ENCODE peak calls at places on chromosomes 2 and 18, in four cellular contexts. Z is progenitor cell of endocrine pancreas, X is kidney, M is heart right ventricle. H is an unnamed sample.

GRCh38 chr2:236644067-236644466 is 74.4 kb downstream of the ACKR3 start:
- DNase-seq in Z (no peak), X (peak), M (no peak), H (no peak)

GRCh38 chr2:151325696-151326095 is 31.7 kb upstream of the TNFAIP6 start:
- DNase-seq in Z (no peak), X (no peak), M (no peak), H (no peak)

GRCh38 chr2:17573085-17573805 is 32.7 kb downstream of the VSNL1 start:
- DNase-seq in Z (no peak), X (no peak), M (no peak), H (no peak)

GRCh38 chr2:172380436-172381274 is 46.7 kb upstream of the ITGA6 start:
- DNase-seq in Z (no peak), X (no peak), M (no peak), H (peak)

GRCh38 chr2:145126146-145126545 is 606.2 kb upstream of the ZEB2 start:
- DNase-seq in Z (no peak), X (no peak), M (no peak), H (no peak)

GRCh38 chr2:44817256-44817655 is 124.2 kb upstream of the SIX3 start:
- DNase-seq in Z (no peak), X (no peak), M (no peak), H (no peak)

GRCh38 chr18:23693849-23694248 is 4.6 kb downstream of the LAMA3 start:
- DNase-seq in Z (no peak), X (no peak), M (no peak), H (no peak)

GRCh38 chr2:235002198-235003095 is 50.6 kb downstream of the SH3BP4 start:
- DNase-seq in Z (no peak), X (no peak), M (no peak), H (no peak)

GRCh38 chr2:148048475-148049221 is 27.8 kb downstream of the MBD5 start:
- DNase-seq in Z (no peak), X (no peak), M (no peak), H (no peak)

GRCh38 chr2:40034198-40034597 is 255.1 kb upstream of the THUMPD2 start:
- DNase-seq in Z (no peak), X (no peak), M (no peak), H (no peak)

GRCh38 chr2:28544915-28545589 is 49.2 kb downstream of the PLB1 start:
- DNase-seq in Z (no peak), X (no peak), M (no peak), H (no peak)

GRCh38 chr18:79956276-79956675 is 4.8 kb upstream of the SLC66A2 start:
- DNase-seq in Z (no peak), X (no peak), M (no peak), H (no peak)

GRCh38 chr2:56102866-56103265 is 80.9 kb upstream of the CCDC85A start:
- DNase-seq in Z (no peak), X (no peak), M (no peak), H (no peak)

GRCh38 chr2:239958366-239958765 is 66.8 kb downstream of the NDUFA10 start:
- DNase-seq in Z (no peak), X (peak), M (no peak), H (no peak)

GRCh38 chr2:234945339-234945895 is 6.4 kb upstream of the SH3BP4 start:
- DNase-seq in Z (no peak), X (no peak), M (no peak), H (no peak)

GRCh38 chr18:50790956-50791355 is 28.9 kb downstream of the MRO start:
- DNase-seq in Z (no peak), X (no peak), M (no peak), H (no peak)

GRCh38 chr2:176139621-176140020 is 10.1 kb downstream of the HOXD8 start:
- DNase-seq in Z (no peak), X (peak), M (no peak), H (no peak)

GRCh38 chr2:116987447-116987846 is 827.0 kb upstream of the DDX18 start:
- DNase-seq in Z (no peak), X (no peak), M (no peak), H (no peak)

GRCh38 chr18:44590976-44591375 is 89.7 kb upstream of the SETBP1 start:
- DNase-seq in Z (no peak), X (no peak), M (no peak), H (no peak)

GRCh38 chr2:12637754-12638153 is 79.0 kb upstream of the TRIB2 start:
- DNase-seq in Z (no peak), X (no peak), M (no peak), H (no peak)

GRCh38 chr2:127514485-127514884 is 11.8 kb downstream of the IWS1 start:
- DNase-seq in Z (no peak), X (no peak), M (no peak), H (no peak)

GRCh38 chr2:134771313-134771801 is 52.6 kb upstream of the TMEM163 start:
- DNase-seq in Z (no peak), X (no peak), M (no peak), H (no peak)

GRCh38 chr2:43832457-43832856 is 6.2 kb downstream of the ABCG5 start:
- DNase-seq in Z (no peak), X (no peak), M (no peak), H (no peak)

GRCh38 chr2:12767541-12767940 is 50.8 kb downstream of the TRIB2 start:
- DNase-seq in Z (no peak), X (no peak), M (no peak), H (no peak)

GRCh38 chr2:73101626-73102256 is 11.0 kb downstream of the RAB11FIP5 start:
- DNase-seq in Z (no peak), X (no peak), M (no peak), H (no peak)

DNA sequence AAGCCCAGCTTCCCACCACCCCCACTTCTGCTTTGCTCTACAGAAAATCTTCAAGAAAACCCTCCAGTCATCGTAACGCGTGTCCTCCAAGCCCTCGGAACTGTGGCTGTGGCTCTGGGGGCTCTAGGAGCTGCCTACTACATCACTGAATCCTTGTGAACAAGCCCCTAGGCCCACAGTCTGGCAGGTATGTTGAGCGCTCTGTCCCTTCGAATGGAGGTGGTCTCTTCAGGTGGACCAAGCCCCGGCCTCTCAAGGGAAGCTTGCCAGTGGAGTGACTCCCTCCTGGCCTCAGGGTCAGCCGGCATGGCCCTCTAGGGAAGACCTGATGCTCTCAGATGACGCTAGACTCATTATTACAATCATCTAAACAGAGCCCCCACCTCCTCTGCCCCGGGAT is 6.7 kb downstream of the SPATA3 start:
- DNase-seq in Z (no peak), X (no peak), M (no peak), H (no peak)
- TF ChIP-seq CTCF in Z (no peak), X (no peak), M (no peak), H (no peak)

GRCh38 chr18:8052237-8052701 is 485.2 kb downstream of the PTPRM start:
- DNase-seq in Z (no peak), X (no peak), M (no peak), H (no peak)
- TF ChIP-seq CTCF in Z (no peak), X (no peak), M (no peak), H (no peak)

GRCh38 chr2:85649201-85650190 is 18.5 kb downstream of the SFTPB start:
- DNase-seq in Z (no peak), X (no peak), M (no peak), H (no peak)

GRCh38 chr2:85651097-85651496 is 16.9 kb downstream of the SFTPB start:
- DNase-seq in Z (no peak), X (no peak), M (no peak), H (no peak)

GRCh38 chr2:85650456-85650855 is 17.5 kb downstream of the SFTPB start:
- DNase-seq in Z (no peak), X (no peak), M (no peak), H (no peak)

GRCh38 chr2:85647823-85648526 is 20.0 kb downstream of the SFTPB start:
- DNase-seq in Z (no peak), X (no peak), M (no peak), H (no peak)

DNA sequence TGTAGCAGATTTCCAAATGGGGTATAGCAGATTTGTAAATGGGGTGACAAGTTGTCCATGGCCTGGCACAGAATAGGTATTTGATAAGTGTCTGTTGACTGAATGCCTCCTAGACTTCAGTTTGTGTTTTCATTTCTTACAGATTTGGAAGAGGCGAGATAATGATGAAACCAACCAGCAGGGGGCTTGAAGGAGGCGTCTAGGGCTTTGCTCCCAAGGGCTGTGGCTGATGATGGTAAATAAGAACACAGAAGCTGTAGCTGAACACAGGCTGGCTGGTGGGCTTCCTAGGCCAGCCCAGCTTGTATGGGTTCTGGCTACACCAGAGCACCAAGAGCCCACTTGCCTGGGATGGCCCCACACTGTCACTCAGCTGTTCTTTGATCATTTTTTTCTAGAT is 19.4 kb downstream of the SFTPB start:
- DNase-seq in Z (no peak), X (no peak), M (no peak), H (peak)
- TF ChIP-seq CTCF in Z (peak), X (peak), M (peak), H (peak)

DNA sequence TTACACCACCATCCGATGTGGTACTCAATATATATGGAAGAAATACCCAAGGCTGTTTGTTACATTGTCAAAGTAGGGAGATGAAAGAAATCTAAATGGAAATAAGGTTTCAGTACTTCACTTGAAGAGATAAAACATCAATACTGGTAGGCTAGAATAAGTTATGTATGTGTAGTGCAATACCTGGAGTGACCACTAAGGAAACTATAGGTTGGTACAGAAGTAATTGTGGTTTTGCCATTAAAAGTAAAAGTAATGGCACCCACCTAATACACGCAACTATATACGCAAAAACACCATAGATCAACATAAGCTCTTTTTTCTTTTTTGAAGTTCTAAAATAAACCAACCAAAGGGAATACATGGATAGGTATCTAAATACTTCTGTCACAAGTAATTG is 143.2 kb upstream of the KYNU start:
- DNase-seq in Z (no peak), X (no peak), M (no peak), H (no peak)
- TF ChIP-seq CTCF in Z (peak), X (no peak), M (no peak), H (peak)

DNA sequence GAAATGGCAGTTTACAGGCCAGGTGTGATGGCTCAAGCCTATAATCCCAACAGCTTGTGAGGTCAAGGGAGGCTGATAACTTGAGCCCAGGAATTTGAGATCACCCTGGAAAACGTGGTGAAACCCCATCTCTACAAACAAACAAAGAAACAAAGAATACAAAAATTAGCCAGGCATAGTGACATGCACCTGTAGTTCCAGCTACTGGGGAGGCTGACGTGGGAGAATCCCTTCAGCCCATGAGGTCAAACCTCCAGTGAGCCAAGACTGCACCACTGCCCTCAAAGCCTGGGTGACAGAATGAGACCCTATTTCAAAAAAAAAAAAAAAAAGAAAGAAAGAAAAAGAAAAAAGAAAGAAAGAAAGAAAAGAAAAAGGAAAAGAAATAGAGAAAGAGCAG is 421.7 kb upstream of the CHST9 start:
- DNase-seq in Z (no peak), X (no peak), M (no peak), H (no peak)
- TF ChIP-seq CTCF in Z (no peak), X (no peak), M (no peak), H (no peak)

H was measured in neural crest cell.